ENCODE peak calls at places on chromosomes 11 and 22, in eight cellular contexts. S, N, R, I, V, M, Y and T are unnamed samples.
A peak's percentile ranks its signal among the peaks of the same experiment; 100 is the strongest.

GRCh38 chr11:69122642-69123431 is 32.9 kb upstream of the SMIM38 start:
- DNase-seq in S (peak; percentile 94), N (peak; percentile 99), R (peak; percentile 69), I (peak; percentile 92), V (peak; percentile 96), M (no peak), Y (peak; percentile 66), T (no peak)

GRCh38 chr11:1879941-1880720 is 11.6 kb downstream of the PRR33 start:
- DNase-seq in S (peak; percentile 47), N (no peak), R (peak; percentile 59), I (no peak), V (peak; percentile 64), M (no peak), Y (peak; percentile 82), T (no peak)

GRCh38 chr11:11534981-11535380 is 86.8 kb downstream of the GALNT18 start:
- DNase-seq in S (no peak), N (no peak), R (peak; percentile 10), I (no peak), V (no peak), M (no peak), Y (no peak), T (no peak)

GRCh38 chr11:33016654-33017053 is 976 bp downstream of the DEPDC7 start:
- DNase-seq in S (no peak), N (no peak), R (no peak), I (no peak), V (no peak), M (no peak), Y (no peak), T (no peak)

GRCh38 chr11:103413266-103413888 is 304.2 kb downstream of the DYNC2H1 start:
- DNase-seq in S (no peak), N (no peak), R (no peak), I (no peak), V (no peak), M (no peak), Y (no peak), T (no peak)

GRCh38 chr11:35237860-35238715 is 99.1 kb downstream of the CD44 start:
- DNase-seq in S (no peak), N (peak; percentile 72), R (no peak), I (peak; percentile 54), V (no peak), M (no peak), Y (peak; percentile 62), T (peak; percentile 41)

GRCh38 chr11:95230054-95231034 is 658 bp downstream of the SESN3 start:
- DNase-seq in S (no peak), N (no peak), R (peak; percentile 35), I (peak; percentile 24), V (no peak), M (no peak), Y (peak; percentile 16), T (peak; percentile 63)

GRCh38 chr11:86931965-86932332 is 23.2 kb downstream of the FZD4 start:
- DNase-seq in S (no peak), N (peak; percentile 15), R (peak; percentile 88), I (no peak), V (no peak), M (no peak), Y (peak; percentile 47), T (no peak)

GRCh38 chr11:13629752-13630151 is 38.7 kb upstream of the FAR1 start:
- DNase-seq in S (no peak), N (no peak), R (no peak), I (no peak), V (no peak), M (no peak), Y (no peak), T (no peak)

GRCh38 chr11:40228671-40229070 is 1230.8 kb downstream of the LRRC4C start:
- DNase-seq in S (no peak), N (no peak), R (no peak), I (no peak), V (no peak), M (no peak), Y (no peak), T (no peak)

GRCh38 chr22:45889539-45890350 is 87.2 kb downstream of the WNT7B start:
- DNase-seq in S (peak; percentile 37), N (no peak), R (no peak), I (no peak), V (peak; percentile 61), M (no peak), Y (no peak), T (peak; percentile 13)

GRCh38 chr11:2305140-2305861 is 3.5 kb downstream of the TSPAN32 start:
- DNase-seq in S (peak; percentile 93), N (peak; percentile 62), R (peak; percentile 75), I (peak; percentile 88), V (peak; percentile 94), M (no peak), Y (peak; percentile 88), T (peak; percentile 88)

DNA sequence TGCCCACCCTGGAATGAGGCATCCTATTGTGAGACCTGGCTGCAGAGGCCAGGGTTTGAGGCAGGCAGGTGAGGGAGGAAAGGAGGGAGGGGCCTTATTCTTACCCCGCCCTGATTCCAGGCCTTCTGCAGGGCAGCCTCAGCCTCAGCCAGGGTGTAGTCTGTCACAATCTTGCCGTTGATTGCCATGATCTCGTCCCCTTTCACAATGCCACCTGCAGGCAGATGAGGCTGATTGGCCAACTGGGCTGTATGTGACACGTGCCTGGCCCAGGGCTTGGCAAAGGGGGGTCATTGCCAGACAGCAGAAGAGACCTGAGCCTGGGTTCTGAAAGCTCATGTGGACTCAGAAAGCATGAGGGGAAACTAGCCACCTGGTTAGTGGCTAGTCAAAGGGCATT is 21.4 kb upstream of the ABCC8 start:
- DNase-seq in S (no peak), N (no peak), R (no peak), I (peak; percentile 21), V (no peak), M (no peak), Y (no peak), T (no peak)
- TF ChIP-seq CTCF in S (no peak), N (no peak), R (no peak), I (no peak), V (no peak), M (no peak), Y (no peak), T (no peak)

GRCh38 chr11:115990004-115990447 is 485.8 kb upstream of the CADM1 start:
- DNase-seq in S (peak; percentile 55), N (peak; percentile 2), R (no peak), I (peak; percentile 15), V (peak; percentile 71), M (no peak), Y (peak; percentile 16), T (peak; percentile 71)
- TF ChIP-seq CTCF in S (peak; percentile 75), N (no peak), R (no peak), I (peak; percentile 59), V (peak; percentile 74), M (peak; percentile 39), Y (peak; percentile 76), T (peak; percentile 74)

GRCh38 chr11:117318738-117319137 is 2.7 kb upstream of the BACE1 start:
- DNase-seq in S (no peak), N (no peak), R (no peak), I (no peak), V (no peak), M (no peak), Y (no peak), T (no peak)

GRCh38 chr11:117314840-117315239 is 1.2 kb downstream of the BACE1 start:
- DNase-seq in S (no peak), N (no peak), R (no peak), I (no peak), V (no peak), M (no peak), Y (no peak), T (no peak)

GRCh38 chr11:117315285-117316196 is 515 bp downstream of the BACE1 start:
- DNase-seq in S (no peak), N (no peak), R (no peak), I (no peak), V (no peak), M (no peak), Y (no peak), T (peak; percentile 23)

GRCh38 chr11:117313828-117314768 is 2.0 kb downstream of the BACE1 start:
- DNase-seq in S (no peak), N (no peak), R (no peak), I (no peak), V (no peak), M (no peak), Y (no peak), T (no peak)

DNA sequence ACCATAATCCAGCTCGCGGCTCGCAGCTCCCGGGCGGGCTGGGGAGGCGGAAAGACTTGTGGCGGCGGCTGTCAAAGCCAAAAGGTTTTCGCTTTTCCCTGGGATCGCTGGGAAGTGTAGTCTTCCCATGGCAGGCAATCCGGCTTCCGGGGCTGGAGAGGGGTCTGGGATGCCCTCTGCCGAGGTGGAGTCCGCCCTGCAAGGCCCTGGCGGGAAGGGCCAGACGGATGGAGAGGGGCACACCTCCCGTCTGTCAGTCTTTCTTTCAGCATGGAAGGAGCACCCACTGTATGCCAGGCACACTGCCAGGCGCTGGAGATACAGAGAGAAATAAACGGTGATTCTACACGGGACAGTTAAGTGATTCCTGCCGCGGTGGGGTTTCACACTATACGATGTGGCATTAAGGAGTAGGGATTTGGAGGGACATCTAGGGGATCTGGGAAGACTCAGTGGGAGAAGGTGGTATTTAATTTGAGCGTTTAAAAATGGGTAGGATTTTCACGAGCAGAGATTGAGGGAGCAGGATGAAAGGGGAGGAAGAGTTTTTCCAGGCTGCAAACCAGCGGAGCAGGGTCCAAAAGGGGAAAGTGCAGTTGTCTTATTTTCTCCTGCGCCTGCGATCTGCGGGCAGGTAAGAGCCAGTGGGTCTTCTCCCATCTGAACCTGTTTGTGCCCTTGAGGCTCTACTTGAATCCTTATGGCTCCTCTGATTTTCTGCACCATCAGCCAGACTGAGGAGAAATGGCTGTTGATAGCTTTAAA is at the start of gene BACE1:
- DNase-seq in S (peak; percentile 82), N (peak; percentile 81), R (peak; percentile 84), I (peak; percentile 68), V (peak; percentile 88), M (no peak), Y (peak; percentile 90), T (peak; percentile 87)
- TF ChIP-seq CTCF in S (peak; percentile 49), N (peak; percentile 20), R (peak; percentile 75), I (no peak), V (peak; percentile 49), M (peak; percentile 78), Y (peak; percentile 48), T (no peak)

DNA sequence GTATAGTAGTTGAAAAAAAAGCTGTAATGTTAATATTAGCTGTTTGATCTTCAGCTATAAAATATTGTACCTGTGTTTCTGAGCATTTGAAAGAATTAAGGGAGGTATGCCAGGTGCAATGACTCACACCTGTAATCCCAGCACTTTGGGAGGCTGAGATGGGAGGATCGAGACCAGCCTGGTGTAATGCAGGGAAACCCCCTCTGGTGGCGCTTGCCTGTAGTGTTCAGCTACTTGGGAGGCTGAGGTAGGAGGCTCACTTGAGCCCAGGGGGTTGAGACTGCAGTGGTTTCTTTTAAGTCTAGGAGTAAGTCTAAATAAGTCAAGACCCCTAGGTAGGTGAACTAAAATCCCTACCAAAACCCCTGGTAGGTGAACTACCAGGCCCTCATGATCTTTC is 37.1 kb downstream of the TAF1D start:
- DNase-seq in S (no peak), N (peak; percentile 20), R (no peak), I (no peak), V (no peak), M (no peak), Y (no peak), T (no peak)
- TF ChIP-seq CTCF in S (no peak), N (no peak), R (no peak), I (no peak), V (no peak), M (no peak), Y (no peak), T (no peak)